ENCODE peak calls at places on chromosomes 4 and X, in four cellular contexts. Z, R, I and Y are unnamed samples.

GRCh38 chr4:118821590-118822293 is 14.2 kb downstream of the SEC24D start:
- DNase-seq in I (no peak), R (no peak), Z (no peak), Y (no peak)

GRCh38 chrX:16828126-16828908 is 41.8 kb downstream of the RBBP7 start:
- DNase-seq in Z (no peak), I (no peak), R (no peak), Y (peak; percentile 40)

GRCh38 chr4:88599298-88599697 is 7.0 kb downstream of the HERC3 start:
- DNase-seq in R (no peak), I (no peak), Z (no peak), Y (no peak)

GRCh38 chr4:114077610-114078009 is 98.2 kb upstream of the ARSJ start:
- DNase-seq in R (no peak), Z (no peak), I (no peak), Y (no peak)

GRCh38 chrX:2967998-2968909 is 38.1 kb upstream of the ARSH start:
- DNase-seq in R (no peak), Z (no peak), I (peak; percentile 39), Y (peak; percentile 17)

GRCh38 chr4:13294961-13295605 is 189.1 kb downstream of the RAB28 start:
- DNase-seq in Z (no peak), I (no peak), R (no peak), Y (no peak)

GRCh38 chrX:7109838-7110793 is 37.4 kb upstream of the STS start:
- DNase-seq in R (no peak), Z (peak; percentile 42), I (no peak), Y (no peak)

GRCh38 chr4:7687006-7687405 is 252.3 kb upstream of the PSAPL1 start:
- DNase-seq in I (no peak), R (no peak), Z (no peak), Y (no peak)

GRCh38 chr4:7815562-7815961 is 124.1 kb downstream of the AFAP1 start:
- DNase-seq in I (no peak), Z (no peak), R (no peak), Y (no peak)

GRCh38 chrX:153245288-153245731 is 66.2 kb downstream of the MAGEA1 start:
- DNase-seq in I (no peak), R (no peak), Z (peak; percentile 53), Y (no peak)

GRCh38 chr4:123856689-123857545 is 460.3 kb downstream of the SPRY1 start:
- DNase-seq in I (peak; percentile 48), Z (peak; percentile 75), R (no peak), Y (peak; percentile 14)

GRCh38 chr4:147409350-147409749 is 71.5 kb upstream of the EDNRA start:
- DNase-seq in I (no peak), Z (no peak), R (no peak), Y (no peak)

GRCh38 chrX:53320543-53321215 is 39.3 kb upstream of the IQSEC2 start:
- DNase-seq in R (no peak), I (no peak), Z (peak; percentile 16), Y (peak; percentile 23)

GRCh38 chr4:38150021-38150671 is 189.9 kb downstream of the PTTG2 start:
- DNase-seq in I (no peak), Z (no peak), R (no peak), Y (no peak)

GRCh38 chr4:80011636-80012236 is 61.3 kb downstream of the ANTXR2 start:
- DNase-seq in R (no peak), Z (no peak), I (no peak), Y (no peak)

GRCh38 chrX:44873415-44874270 is 655 bp downstream of the KDM6A start:
- DNase-seq in I (peak; percentile 62), R (peak; percentile 75), Z (peak; percentile 58), Y (peak; percentile 42)

GRCh38 chr4:153555730-153556440 is 89.7 kb downstream of the TMEM131L start:
- DNase-seq in R (peak; percentile 42), Z (peak; percentile 86), I (peak; percentile 42), Y (peak; percentile 77)

GRCh38 chrX:29229802-29230201 is 642.6 kb downstream of the IL1RAPL1 start:
- DNase-seq in Z (no peak), I (no peak), R (no peak), Y (no peak)

GRCh38 chrX:109393859-109394258 is 88.0 kb downstream of the GUCY2F start:
- DNase-seq in Z (no peak), R (no peak), I (no peak), Y (no peak)

GRCh38 chr4:178665916-178666315 is 1223.7 kb upstream of the AGA start:
- DNase-seq in I (no peak), Z (no peak), R (no peak), Y (no peak)

DNA sequence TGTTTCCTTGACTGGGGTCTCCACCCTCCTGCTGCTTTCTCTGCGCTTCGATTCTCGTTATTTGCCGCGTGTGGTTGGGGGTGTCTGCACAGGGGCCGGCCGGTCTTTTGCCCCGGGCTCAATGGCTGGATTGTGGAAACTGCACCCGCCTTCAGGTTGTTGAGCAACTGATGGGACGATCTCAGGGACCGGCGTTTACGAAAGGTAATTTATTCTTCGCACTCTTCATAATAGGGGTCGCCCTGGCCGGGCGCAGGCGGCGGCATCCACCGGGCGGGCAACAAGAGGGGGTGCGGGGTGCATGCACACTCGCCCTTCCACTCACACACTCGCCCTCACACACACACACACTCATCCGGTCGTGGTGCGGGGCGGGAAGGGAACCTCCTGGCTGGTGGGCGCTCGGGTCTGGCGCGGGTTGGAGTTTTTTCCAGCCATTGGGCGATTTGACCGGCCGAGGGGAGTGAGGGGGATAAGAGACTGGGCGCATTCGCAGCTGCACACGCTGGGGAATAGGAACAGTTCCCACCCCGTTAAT is 1.5 kb downstream of the ADGRL3 start:
- DNase-seq in R (no peak), Z (peak; percentile 12), I (no peak), Y (no peak)
- H3K4me3 ChIP-seq in R (peak overlapping the region; percentile 16), Z (peak overlapping the region; percentile 59), I (peak overlapping the region; percentile 30), Y (no peak overlapping the region)

DNA sequence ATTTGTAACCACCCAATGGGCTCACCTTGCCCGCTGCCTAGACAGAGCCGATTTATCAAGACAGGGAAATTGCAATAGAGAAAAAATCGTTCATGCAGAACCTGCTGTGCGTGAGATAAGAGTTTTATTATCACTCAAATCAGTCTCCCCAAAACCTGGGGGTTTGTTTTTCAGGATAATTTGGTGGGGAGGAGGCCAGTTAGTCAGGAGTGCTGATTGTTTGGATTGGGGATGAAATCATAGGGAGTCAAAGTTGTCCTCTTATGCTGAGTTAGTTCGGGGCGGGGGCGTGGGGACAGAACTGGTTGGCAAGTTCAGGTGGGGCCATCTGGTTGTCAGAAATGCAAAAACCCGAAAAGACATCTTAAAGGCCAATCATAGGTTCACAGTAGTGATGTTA is 203.0 kb downstream of the MAB21L2 start:
- DNase-seq in Z (no peak), I (no peak), R (no peak), Y (no peak)
- H3K4me3 ChIP-seq in Z (no peak overlapping the region), I (no peak overlapping the region), R (no peak overlapping the region), Y (no peak overlapping the region)

DNA sequence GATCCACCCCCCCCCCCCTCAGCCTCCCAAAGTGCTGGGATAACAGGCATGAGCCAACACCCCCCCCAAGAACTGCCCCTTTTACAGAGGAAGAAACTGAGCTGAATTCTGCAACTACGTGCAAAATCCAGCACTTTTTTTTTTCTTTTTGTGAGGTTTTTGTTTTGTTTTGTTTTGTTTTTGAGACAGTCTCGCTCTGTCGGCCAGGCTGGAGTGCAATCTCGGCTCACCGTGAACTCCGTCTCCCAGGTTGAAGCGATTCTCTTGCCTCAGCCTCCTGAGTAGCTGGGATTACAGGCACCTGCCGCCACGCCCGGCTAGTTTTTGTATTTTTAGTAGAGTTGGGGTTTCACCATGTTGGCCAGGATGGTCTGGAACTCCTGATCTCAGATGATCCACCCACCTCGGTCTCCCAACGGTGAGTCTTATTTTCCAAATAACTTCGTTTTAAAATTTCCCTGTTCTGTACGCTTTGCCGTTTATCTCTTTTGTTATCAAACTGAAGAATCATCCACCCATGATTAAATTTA is 4.9 kb downstream of the CRLF2 start:
- DNase-seq in Z (no peak), I (no peak), R (no peak), Y (no peak)
- H3K4me3 ChIP-seq in Z (no peak overlapping the region), I (no peak overlapping the region), R (no peak overlapping the region), Y (no peak overlapping the region)

DNA sequence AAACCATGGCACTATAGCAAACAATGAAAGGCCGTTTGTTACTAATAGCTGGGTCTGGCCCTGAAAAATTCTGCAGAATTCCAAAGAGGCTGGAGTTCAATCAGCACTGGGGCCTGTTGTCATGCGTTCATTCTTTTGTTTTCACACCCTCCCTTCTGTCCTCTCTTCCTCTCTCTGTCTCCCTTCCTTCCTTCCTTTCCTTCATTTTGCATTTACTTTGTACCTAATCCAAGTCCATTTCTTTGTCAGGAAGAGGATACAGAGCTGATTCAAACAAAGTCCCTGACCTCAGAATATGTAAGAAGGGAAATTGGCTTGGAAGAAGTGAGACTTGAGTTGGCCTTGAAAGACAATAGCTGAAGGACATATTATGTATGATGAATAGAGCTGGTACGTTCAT is 119.6 kb upstream of the LDB2 start:
- DNase-seq in I (no peak), R (no peak), Z (no peak), Y (no peak)
- H3K4me3 ChIP-seq in I (no peak overlapping the region), R (no peak overlapping the region), Z (no peak overlapping the region), Y (no peak overlapping the region)

DNA sequence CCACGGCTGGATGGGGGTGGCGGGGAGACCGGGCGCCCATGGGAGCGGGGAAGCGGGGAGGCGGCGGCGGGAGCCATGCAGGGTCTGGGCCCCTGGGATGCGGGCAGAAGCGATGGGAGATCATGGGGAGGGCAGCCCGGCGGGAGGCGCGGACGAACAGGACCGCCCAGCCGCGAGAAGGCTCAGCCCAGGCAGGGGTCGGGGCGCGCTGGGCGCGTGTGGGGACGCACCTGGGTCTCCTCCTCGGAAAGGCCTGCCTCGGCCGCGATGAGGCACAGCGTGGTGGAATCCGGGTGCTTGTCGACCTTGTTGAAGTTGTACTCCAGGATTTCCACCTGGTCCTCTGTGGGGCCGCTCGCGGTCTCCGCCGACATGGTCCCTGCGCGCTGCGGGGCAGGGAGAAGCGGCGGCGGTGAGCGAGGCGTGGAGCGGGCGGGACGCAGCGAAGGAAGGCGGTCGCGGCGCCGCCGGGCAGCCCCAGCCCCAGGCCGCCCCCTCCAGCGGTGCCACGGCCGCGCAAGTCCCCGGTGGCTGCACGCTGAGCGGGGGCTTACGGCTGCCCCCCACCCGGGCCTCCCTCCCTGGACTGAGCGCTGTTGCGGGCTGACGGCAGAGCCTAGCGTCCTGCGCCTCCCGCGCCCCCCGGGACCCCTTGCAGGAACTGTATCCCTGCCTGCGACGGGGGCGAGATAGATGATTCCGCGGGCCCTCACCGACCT is 25.3 kb downstream of the HOPX start:
- DNase-seq in I (no peak), R (no peak), Z (peak; percentile 42), Y (no peak)
- H3K4me3 ChIP-seq in I (peak overlapping the region; percentile 45), R (peak overlapping the region; percentile 40), Z (peak overlapping the region; percentile 32), Y (peak overlapping the region; percentile 2)

GRCh38 chrX:103630171-103630511 is 1.4 kb downstream of the TCEAL1 start:
- DNase-seq in Z (no peak), R (no peak), I (no peak), Y (no peak)
- H3K4me3 ChIP-seq in Z (peak overlapping the region; percentile 73), R (peak overlapping the region; percentile 58), I (peak overlapping the region; percentile 54), Y (peak overlapping the region; percentile 45)

DNA sequence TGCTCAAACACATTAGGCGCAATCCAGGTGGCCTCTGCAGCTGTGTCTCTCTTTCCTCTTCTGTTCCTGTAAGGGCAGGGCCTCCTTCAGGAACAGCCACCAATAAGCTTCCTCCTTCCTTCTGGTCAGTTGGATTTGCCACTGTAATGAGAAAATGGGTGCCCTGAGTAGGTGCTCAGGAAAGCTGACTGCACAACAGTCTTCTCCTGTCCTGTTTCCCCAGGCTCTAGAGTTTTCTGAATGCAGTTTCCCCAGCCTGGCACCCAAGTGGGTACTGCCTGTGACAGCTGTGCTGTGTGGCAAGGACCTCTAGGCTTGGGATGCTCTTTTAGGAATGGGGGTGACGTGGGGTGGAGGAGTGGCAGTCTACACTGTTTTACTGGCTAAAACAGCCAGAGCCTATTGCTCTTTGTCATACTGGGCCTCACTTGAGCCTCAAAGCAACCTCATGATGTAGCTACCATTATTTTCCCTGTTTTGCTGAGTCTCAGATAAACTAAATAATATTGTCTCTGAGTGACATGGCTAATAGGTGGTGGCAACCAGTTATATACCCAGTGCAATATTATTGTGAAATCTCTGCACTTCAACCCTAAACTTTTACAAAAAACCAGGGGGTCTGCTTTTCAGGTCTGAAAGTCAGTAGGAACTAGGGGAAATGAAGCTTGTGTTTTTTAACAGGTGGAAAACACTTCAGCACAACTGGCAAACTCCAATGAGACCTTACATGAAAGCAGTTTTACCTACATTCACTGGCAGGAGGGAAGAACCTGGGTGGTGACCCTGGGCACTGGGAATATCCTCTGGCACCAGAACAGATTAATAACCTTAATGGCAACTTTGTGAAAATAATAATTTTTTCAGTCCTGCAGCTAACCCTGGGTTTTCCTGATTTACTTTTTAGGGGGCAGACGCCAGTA is 1.1 kb downstream of the CXCL2 start:
- DNase-seq in R (no peak), Z (no peak), I (peak; percentile 59), Y (peak; percentile 16)
- H3K4me3 ChIP-seq in R (peak overlapping the region; percentile 49), Z (no peak overlapping the region), I (peak overlapping the region; percentile 46), Y (no peak overlapping the region)